ENCODE peak calls at places on chromosomes 12 and 14, in seven cellular contexts. One of them, this sample, is unnamed.

GRCh38 chr12:52582489-52582888 is 8.8 kb upstream of the KRT74 start:
- DNase-seq in tibial artery: no peak
- DNase-seq in uterus: no peak
- DNase-seq in right atrium auricular region: no peak
- DNase-seq in colonic mucosa: no peak
- DNase-seq in IMR-90: no peak
- DNase-seq in psoas muscle: no peak
- DNase-seq in this sample: no peak

GRCh38 chr12:52179396-52179973 is 12.3 kb downstream of the KRT80 start:
- DNase-seq in uterus: no peak
- DNase-seq in colonic mucosa: no peak
- DNase-seq in tibial artery: no peak
- DNase-seq in psoas muscle: no peak
- DNase-seq in IMR-90: no peak
- DNase-seq in right atrium auricular region: no peak
- DNase-seq in this sample: no peak

GRCh38 chr12:39112064-39112463 is 206.7 kb upstream of the CPNE8 start:
- DNase-seq in colonic mucosa: no peak
- DNase-seq in IMR-90: no peak
- DNase-seq in psoas muscle: no peak
- DNase-seq in tibial artery: no peak
- DNase-seq in right atrium auricular region: no peak
- DNase-seq in uterus: no peak
- DNase-seq in this sample: no peak

GRCh38 chr12:6703631-6704030 is 3.0 kb upstream of the PIANP start:
- DNase-seq in psoas muscle: no peak
- DNase-seq in colonic mucosa: no peak
- DNase-seq in uterus: no peak
- DNase-seq in tibial artery: no peak
- DNase-seq in IMR-90: peak; percentile 41
- DNase-seq in right atrium auricular region: no peak
- DNase-seq in this sample: no peak

GRCh38 chr12:751192-751827 is 1.1 kb upstream of the WNK1 start:
- DNase-seq in right atrium auricular region: peak; percentile 96
- DNase-seq in tibial artery: peak; percentile 94
- DNase-seq in uterus: peak; percentile 94
- DNase-seq in psoas muscle: peak; percentile 93
- DNase-seq in colonic mucosa: peak; percentile 92
- DNase-seq in IMR-90: peak; percentile 96
- DNase-seq in this sample: peak; percentile 93

GRCh38 chr14:20730921-20731320 is 14.8 kb upstream of the EDDM3A start:
- DNase-seq in tibial artery: no peak
- DNase-seq in right atrium auricular region: no peak
- DNase-seq in IMR-90: no peak
- DNase-seq in uterus: no peak
- DNase-seq in psoas muscle: no peak
- DNase-seq in colonic mucosa: no peak
- DNase-seq in this sample: no peak

GRCh38 chr12:7555752-7556151 is 52.2 kb upstream of the CD163 start:
- DNase-seq in IMR-90: peak; percentile 73
- DNase-seq in right atrium auricular region: no peak
- DNase-seq in psoas muscle: no peak
- DNase-seq in colonic mucosa: no peak
- DNase-seq in tibial artery: no peak
- DNase-seq in uterus: no peak
- DNase-seq in this sample: no peak

GRCh38 chr12:58491296-58491695 is 429.0 kb downstream of the LRIG3 start:
- DNase-seq in IMR-90: peak; percentile 90
- DNase-seq in right atrium auricular region: no peak
- DNase-seq in uterus: no peak
- DNase-seq in colonic mucosa: no peak
- DNase-seq in psoas muscle: no peak
- DNase-seq in tibial artery: no peak
- DNase-seq in this sample: no peak

GRCh38 chr14:68794856-68795601 is 2.2 kb upstream of the ZFP36L1 start:
- DNase-seq in psoas muscle: no peak
- DNase-seq in IMR-90: peak; percentile 95
- DNase-seq in uterus: peak; percentile 80
- DNase-seq in right atrium auricular region: peak; percentile 69
- DNase-seq in colonic mucosa: peak; percentile 59
- DNase-seq in tibial artery: peak; percentile 73
- DNase-seq in this sample: peak; percentile 52

GRCh38 chr14:63747836-63748235 is 20.0 kb upstream of the SGPP1 start:
- DNase-seq in right atrium auricular region: no peak
- DNase-seq in psoas muscle: no peak
- DNase-seq in tibial artery: no peak
- DNase-seq in uterus: no peak
- DNase-seq in colonic mucosa: no peak
- DNase-seq in IMR-90: no peak
- DNase-seq in this sample: no peak

GRCh38 chr14:90060965-90061848 is 587 bp upstream of the KCNK13 start:
- DNase-seq in psoas muscle: peak; percentile 13
- DNase-seq in tibial artery: no peak
- DNase-seq in colonic mucosa: no peak
- DNase-seq in right atrium auricular region: no peak
- DNase-seq in IMR-90: no peak
- DNase-seq in uterus: no peak
- DNase-seq in this sample: no peak

GRCh38 chr14:23153891-23154796 is 29.3 kb downstream of the SLC7A8 start:
- DNase-seq in uterus: peak; percentile 97
- DNase-seq in IMR-90: no peak
- DNase-seq in right atrium auricular region: peak; percentile 96
- DNase-seq in colonic mucosa: peak; percentile 87
- DNase-seq in psoas muscle: peak; percentile 94
- DNase-seq in tibial artery: peak; percentile 97
- DNase-seq in this sample: peak; percentile 98

GRCh38 chr14:76329951-76330350 is 46.0 kb upstream of the ESRRB start:
- DNase-seq in psoas muscle: no peak
- DNase-seq in colonic mucosa: no peak
- DNase-seq in tibial artery: no peak
- DNase-seq in right atrium auricular region: no peak
- DNase-seq in uterus: no peak
- DNase-seq in IMR-90: no peak
- DNase-seq in this sample: no peak

GRCh38 chr14:104782086-104782822 is 13.3 kb downstream of the AKT1 start:
- DNase-seq in uterus: no peak
- DNase-seq in tibial artery: no peak
- DNase-seq in IMR-90: no peak
- DNase-seq in right atrium auricular region: no peak
- DNase-seq in psoas muscle: no peak
- DNase-seq in colonic mucosa: no peak
- DNase-seq in this sample: no peak
- H3K36me3 ChIP-seq in uterus: no peaks in the 10 kb centered on the region
- H3K36me3 ChIP-seq in tibial artery: peaks cover 79% of the 10 kb centered on the region
- H3K36me3 ChIP-seq in IMR-90: peaks cover 24% of the 10 kb centered on the region
- H3K36me3 ChIP-seq in right atrium auricular region: peaks cover 17% of the 10 kb centered on the region
- H3K36me3 ChIP-seq in psoas muscle: no peaks in the 10 kb centered on the region
- H3K36me3 ChIP-seq in colonic mucosa: no peaks in the 10 kb centered on the region
- H3K36me3 ChIP-seq in this sample: no peaks in the 10 kb centered on the region

GRCh38 chr14:65286443-65286842 is 126.1 kb upstream of the FUT8 start:
- DNase-seq in right atrium auricular region: no peak
- DNase-seq in IMR-90: no peak
- DNase-seq in colonic mucosa: no peak
- DNase-seq in psoas muscle: no peak
- DNase-seq in uterus: no peak
- DNase-seq in tibial artery: no peak
- DNase-seq in this sample: no peak
- H3K27ac ChIP-seq in right atrium auricular region: no peak overlapping the region
- H3K27ac ChIP-seq in IMR-90: no peak overlapping the region
- H3K27ac ChIP-seq in colonic mucosa: no peak overlapping the region
- H3K27ac ChIP-seq in psoas muscle: no peak overlapping the region
- H3K27ac ChIP-seq in uterus: no peak overlapping the region
- H3K27ac ChIP-seq in tibial artery: no peak overlapping the region
- H3K27ac ChIP-seq in this sample: no peak overlapping the region

GRCh38 chr14:67514203-67514607 is 18.9 kb upstream of the PLEKHH1 start:
- DNase-seq in uterus: peak; percentile 35
- DNase-seq in psoas muscle: peak; percentile 32
- DNase-seq in right atrium auricular region: no peak
- DNase-seq in IMR-90: no peak
- DNase-seq in colonic mucosa: peak; percentile 46
- DNase-seq in tibial artery: no peak
- DNase-seq in this sample: no peak
- H3K4me3 ChIP-seq in uterus: peak overlapping the region; percentile 89
- H3K4me3 ChIP-seq in psoas muscle: peak overlapping the region; percentile 93
- H3K4me3 ChIP-seq in right atrium auricular region: peak overlapping the region; percentile 75
- H3K4me3 ChIP-seq in IMR-90: peak overlapping the region; percentile 59
- H3K4me3 ChIP-seq in colonic mucosa: peak overlapping the region; percentile 97
- H3K4me3 ChIP-seq in tibial artery: peak overlapping the region; percentile 90
- H3K4me3 ChIP-seq in this sample: peak overlapping the region; percentile 71

GRCh38 chr12:132019891-132020290 is 70.1 kb downstream of the EP400 start:
- DNase-seq in uterus: no peak
- DNase-seq in right atrium auricular region: no peak
- DNase-seq in psoas muscle: no peak
- DNase-seq in tibial artery: no peak
- DNase-seq in colonic mucosa: no peak
- DNase-seq in IMR-90: no peak
- DNase-seq in this sample: no peak

GRCh38 chr12:132023658-132024057 is 73.9 kb downstream of the EP400 start:
- DNase-seq in IMR-90: no peak
- DNase-seq in right atrium auricular region: no peak
- DNase-seq in colonic mucosa: no peak
- DNase-seq in psoas muscle: no peak
- DNase-seq in tibial artery: no peak
- DNase-seq in uterus: no peak
- DNase-seq in this sample: peak; percentile 55

GRCh38 chr12:132020292-132020691 is 70.5 kb downstream of the EP400 start:
- DNase-seq in right atrium auricular region: no peak
- DNase-seq in IMR-90: no peak
- DNase-seq in tibial artery: no peak
- DNase-seq in uterus: no peak
- DNase-seq in psoas muscle: no peak
- DNase-seq in colonic mucosa: no peak
- DNase-seq in this sample: no peak

GRCh38 chr12:132021031-132021871 is 71.5 kb downstream of the EP400 start:
- DNase-seq in tibial artery: no peak
- DNase-seq in uterus: no peak
- DNase-seq in right atrium auricular region: no peak
- DNase-seq in IMR-90: no peak
- DNase-seq in colonic mucosa: no peak
- DNase-seq in psoas muscle: no peak
- DNase-seq in this sample: no peak

DNA sequence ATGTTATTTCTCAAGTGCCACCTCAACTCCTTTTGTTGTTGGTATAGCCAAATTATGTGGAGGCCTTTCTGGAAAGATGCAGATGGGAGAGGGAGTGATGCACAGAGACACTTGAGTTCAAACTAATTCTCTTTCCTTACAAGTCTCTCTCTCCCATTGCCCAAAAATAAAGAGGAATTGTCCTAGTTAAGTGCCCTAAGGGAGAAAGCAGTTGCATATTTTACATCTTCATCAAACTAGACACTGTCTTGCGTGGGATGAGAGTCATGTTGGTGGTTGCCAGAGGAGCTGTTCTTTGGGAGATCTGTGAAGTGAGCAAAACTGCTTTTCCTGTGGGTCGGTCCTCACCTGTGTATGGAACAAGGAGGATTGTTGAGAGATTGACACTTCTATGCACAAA is 72.2 kb downstream of the EP400 start:
- DNase-seq in psoas muscle: no peak
- DNase-seq in colonic mucosa: no peak
- DNase-seq in uterus: no peak
- DNase-seq in IMR-90: no peak
- DNase-seq in tibial artery: no peak
- DNase-seq in right atrium auricular region: no peak
- DNase-seq in this sample: no peak
- H3K36me3 ChIP-seq in psoas muscle: peaks cover 4% of the 10 kb centered on the region
- H3K36me3 ChIP-seq in colonic mucosa: peaks cover 10% of the 10 kb centered on the region
- H3K36me3 ChIP-seq in uterus: no peaks in the 10 kb centered on the region
- H3K36me3 ChIP-seq in IMR-90: peaks cover 72% of the 10 kb centered on the region
- H3K36me3 ChIP-seq in tibial artery: peaks cover 95% of the 10 kb centered on the region
- H3K36me3 ChIP-seq in right atrium auricular region: peaks cover 80% of the 10 kb centered on the region
- H3K36me3 ChIP-seq in this sample: no peaks in the 10 kb centered on the region

GRCh38 chr14:101844219-101844618 is 82.7 kb downstream of the PPP2R5C start:
- DNase-seq in IMR-90: no peak
- DNase-seq in uterus: no peak
- DNase-seq in colonic mucosa: no peak
- DNase-seq in right atrium auricular region: no peak
- DNase-seq in psoas muscle: no peak
- DNase-seq in tibial artery: no peak
- DNase-seq in this sample: no peak
- H3K27ac ChIP-seq in IMR-90: no peak overlapping the region
- H3K27ac ChIP-seq in uterus: no peak overlapping the region
- H3K27ac ChIP-seq in colonic mucosa: no peak overlapping the region
- H3K27ac ChIP-seq in right atrium auricular region: peak overlapping the region; percentile 43
- H3K27ac ChIP-seq in psoas muscle: no peak overlapping the region
- H3K27ac ChIP-seq in tibial artery: no peak overlapping the region
- H3K27ac ChIP-seq in this sample: no peak overlapping the region

DNA sequence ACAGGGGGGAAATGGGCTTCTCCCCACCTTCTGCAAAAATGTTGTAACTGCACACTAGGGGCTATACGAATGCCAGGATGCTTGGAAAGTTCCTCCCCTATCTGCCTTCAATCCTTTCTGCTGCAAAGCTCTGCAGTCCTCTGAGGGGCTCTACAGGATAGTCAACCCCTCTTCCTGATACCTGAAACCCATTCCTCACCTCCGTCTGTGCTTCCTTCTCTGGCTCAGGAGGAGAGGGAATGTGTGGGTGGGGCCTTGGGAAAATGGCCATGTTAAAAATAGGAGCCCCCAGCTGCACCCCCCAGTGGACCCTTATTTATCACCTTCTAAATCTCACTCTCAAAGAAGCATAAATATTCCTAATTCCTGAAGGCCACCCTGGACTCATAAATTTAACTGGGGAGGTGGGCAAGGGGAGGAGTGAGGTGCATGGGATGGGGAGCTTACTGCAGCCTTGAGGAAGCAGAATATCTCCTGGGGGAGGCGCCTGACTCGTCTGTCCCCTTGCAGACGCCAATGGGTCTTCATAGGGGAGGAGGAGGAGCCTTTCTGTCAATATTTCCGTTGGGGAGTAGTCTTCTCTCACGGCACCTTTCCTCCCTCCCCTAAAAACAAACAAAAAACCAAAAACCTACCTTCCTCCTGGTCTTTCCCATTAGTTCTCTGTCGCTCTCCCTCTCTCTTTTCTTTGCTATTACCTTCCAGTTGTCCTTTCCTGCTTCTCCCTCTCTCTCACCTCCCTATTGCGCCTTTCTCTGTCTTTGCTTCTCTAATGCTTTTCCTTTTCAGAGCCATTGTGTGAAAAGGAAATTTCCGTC is 6.3 kb downstream of the GPR84 start:
- DNase-seq in colonic mucosa: no peak
- DNase-seq in tibial artery: no peak
- DNase-seq in right atrium auricular region: no peak
- DNase-seq in IMR-90: no peak
- DNase-seq in psoas muscle: no peak
- DNase-seq in uterus: no peak
- DNase-seq in this sample: no peak
- H3K4me3 ChIP-seq in colonic mucosa: peak overlapping the region; percentile 41
- H3K4me3 ChIP-seq in tibial artery: peak overlapping the region; percentile 72
- H3K4me3 ChIP-seq in right atrium auricular region: peak overlapping the region; percentile 56
- H3K4me3 ChIP-seq in IMR-90: peak overlapping the region; percentile 66
- H3K4me3 ChIP-seq in psoas muscle: peak overlapping the region; percentile 65
- H3K4me3 ChIP-seq in uterus: peak overlapping the region; percentile 49
- H3K4me3 ChIP-seq in this sample: peak overlapping the region; percentile 86

DNA sequence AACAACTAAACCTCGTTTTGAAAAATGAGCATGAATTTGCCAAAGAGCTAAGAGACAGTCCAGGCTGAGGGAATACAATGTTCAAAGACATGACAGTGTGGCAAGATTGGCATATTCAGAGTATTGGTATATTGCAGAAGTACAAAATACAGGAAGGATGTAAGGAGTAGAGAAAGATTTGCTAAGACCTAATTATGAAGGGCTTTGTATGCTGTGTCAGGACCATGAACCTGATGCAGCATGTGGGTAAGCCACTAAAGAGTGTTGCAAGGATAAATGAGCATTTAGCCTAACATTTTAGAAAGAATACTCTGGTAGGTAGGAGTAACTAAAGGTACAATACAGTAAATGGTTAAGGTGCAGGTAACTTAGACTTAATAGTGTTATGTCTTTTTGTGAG is 65.1 kb downstream of the KTN1 start:
- DNase-seq in right atrium auricular region: no peak
- DNase-seq in IMR-90: no peak
- DNase-seq in psoas muscle: no peak
- DNase-seq in colonic mucosa: no peak
- DNase-seq in tibial artery: no peak
- DNase-seq in uterus: no peak
- DNase-seq in this sample: no peak
- H3K36me3 ChIP-seq in right atrium auricular region: peaks cover 51% of the 10 kb centered on the region
- H3K36me3 ChIP-seq in IMR-90: peaks cover 19% of the 10 kb centered on the region
- H3K36me3 ChIP-seq in psoas muscle: peaks cover 3% of the 10 kb centered on the region
- H3K36me3 ChIP-seq in colonic mucosa: no peaks in the 10 kb centered on the region
- H3K36me3 ChIP-seq in tibial artery: peaks cover 49% of the 10 kb centered on the region
- H3K36me3 ChIP-seq in uterus: no peaks in the 10 kb centered on the region
- H3K36me3 ChIP-seq in this sample: peaks cover 43% of the 10 kb centered on the region